ENCODE peak calls at places on chromosomes 1 and 21, in seven cellular contexts. K is upper lobe of left lung; O is HFF-Myc; F is aorta; P is retinal pigment epithelial cell; G is tibial artery; C is naive thymus-derived CD4-positive, alpha-beta T cell. E is an unnamed sample.

GRCh38 chr21:28253378-28253777 is 739.3 kb downstream of the LTN1 start:
- DNase-seq in K (no peak), O (no peak), F (no peak), P (no peak), G (no peak), C (no peak), E (no peak)

GRCh38 chr1:206468571-206468970 is 1.7 kb upstream of the IKBKE start:
- DNase-seq in K (no peak), O (no peak), F (no peak), P (no peak), G (no peak), C (no peak), E (peak)

GRCh38 chr1:51729824-51730284 is 113.0 kb downstream of the OSBPL9 start:
- DNase-seq in K (peak), O (no peak), F (peak), P (no peak), G (no peak), C (no peak), E (no peak)

GRCh38 chr21:15272591-15272990 is 207.8 kb upstream of the NRIP1 start:
- DNase-seq in K (no peak), O (no peak), F (no peak), P (no peak), G (no peak), C (no peak), E (no peak)

GRCh38 chr1:77467741-77468140 is 185.9 kb downstream of the AK5 start:
- DNase-seq in K (no peak), O (no peak), F (no peak), P (no peak), G (no peak), C (no peak), E (no peak)

GRCh38 chr1:17531682-17532487 is 7.6 kb upstream of the ARHGEF10L start:
- DNase-seq in K (no peak), O (no peak), F (peak), P (peak), G (peak), C (no peak), E (peak)

GRCh38 chr1:56933606-56934005 is 32.2 kb downstream of the C8B start:
- DNase-seq in K (no peak), O (no peak), F (no peak), P (no peak), G (no peak), C (no peak), E (no peak)

GRCh38 chr1:47830856-47831255 is 166.3 kb downstream of the TRABD2B start:
- DNase-seq in K (no peak), O (no peak), F (no peak), P (no peak), G (no peak), C (no peak), E (no peak)

GRCh38 chr21:44710756-44711326 is 531 bp downstream of the TSPEAR start:
- DNase-seq in K (peak), O (no peak), F (peak), P (no peak), G (no peak), C (no peak), E (peak)

GRCh38 chr1:181044449-181044966 is 10.7 kb downstream of the MR1 start:
- DNase-seq in K (peak), O (no peak), F (no peak), P (no peak), G (no peak), C (no peak), E (no peak)

GRCh38 chr1:227952374-227953021 is 4.8 kb upstream of the WNT9A start:
- DNase-seq in K (peak), O (no peak), F (peak), P (no peak), G (no peak), C (no peak), E (peak)

GRCh38 chr1:9529190-9529589 is 10.1 kb upstream of the SLC25A33 start:
- DNase-seq in K (no peak), O (no peak), F (no peak), P (no peak), G (no peak), C (no peak), E (no peak)

GRCh38 chr1:67110352-67110751 is 24.4 kb downstream of the C1orf141 start:
- DNase-seq in K (no peak), O (no peak), F (no peak), P (no peak), G (no peak), C (no peak), E (no peak)

GRCh38 chr1:30830537-30830936 is 73.0 kb upstream of the LAPTM5 start:
- DNase-seq in K (peak), O (no peak), F (no peak), P (no peak), G (no peak), C (no peak), E (no peak)

GRCh38 chr1:175013445-175013844 is 9.8 kb downstream of the MRPS14 start:
- DNase-seq in K (no peak), O (no peak), F (no peak), P (no peak), G (no peak), C (no peak), E (no peak)

GRCh38 chr21:22575165-22575584 is 1577.0 kb downstream of the NCAM2 start:
- DNase-seq in K (no peak), O (no peak), F (no peak), P (peak), G (no peak), C (no peak), E (peak)

GRCh38 chr1:5722635-5723157 is 269.5 kb downstream of the NPHP4 start:
- DNase-seq in K (no peak), O (no peak), F (no peak), P (no peak), G (no peak), C (no peak), E (no peak)

GRCh38 chr1:111227434-111227833 is at the start of gene CHI3L2:
- DNase-seq in K (peak), O (no peak), F (no peak), P (no peak), G (peak), C (no peak), E (no peak)

GRCh38 chr1:3577300-3577699 is 34.0 kb downstream of the MEGF6 start:
- DNase-seq in K (peak), O (no peak), F (no peak), P (peak), G (no peak), C (no peak), E (no peak)

GRCh38 chr1:47823016-47823843 is 174.0 kb downstream of the TRABD2B start:
- DNase-seq in K (no peak), O (no peak), F (peak), P (no peak), G (no peak), C (no peak), E (no peak)

GRCh38 chr1:225448146-225448805 is 20.4 kb upstream of the LBR start:
- DNase-seq in K (peak), O (no peak), F (no peak), P (no peak), G (no peak), C (no peak), E (no peak)

GRCh38 chr1:77990629-77991204 is 11.8 kb upstream of the FUBP1 start:
- DNase-seq in K (no peak), O (no peak), F (no peak), P (no peak), G (no peak), C (no peak), E (no peak)

GRCh38 chr21:34635307-34635706 is 20.4 kb upstream of the RCAN1 start:
- DNase-seq in K (no peak), O (no peak), F (no peak), P (no peak), G (no peak), C (no peak), E (peak)

GRCh38 chr21:42513985-42514882 is 582 bp downstream of the SLC37A1 start:
- DNase-seq in K (peak), O (no peak), F (peak), P (no peak), G (peak), C (peak), E (peak)

GRCh38 chr1:43706598-43707190 is 642 bp upstream of the ST3GAL3 start:
- DNase-seq in K (peak), O (no peak), F (no peak), P (no peak), G (no peak), C (peak), E (peak)

GRCh38 chr1:77282866-77283539 is 1.2 kb downstream of the AK5 start:
- DNase-seq in K (no peak), O (no peak), F (peak), P (no peak), G (no peak), C (peak), E (peak)

DNA sequence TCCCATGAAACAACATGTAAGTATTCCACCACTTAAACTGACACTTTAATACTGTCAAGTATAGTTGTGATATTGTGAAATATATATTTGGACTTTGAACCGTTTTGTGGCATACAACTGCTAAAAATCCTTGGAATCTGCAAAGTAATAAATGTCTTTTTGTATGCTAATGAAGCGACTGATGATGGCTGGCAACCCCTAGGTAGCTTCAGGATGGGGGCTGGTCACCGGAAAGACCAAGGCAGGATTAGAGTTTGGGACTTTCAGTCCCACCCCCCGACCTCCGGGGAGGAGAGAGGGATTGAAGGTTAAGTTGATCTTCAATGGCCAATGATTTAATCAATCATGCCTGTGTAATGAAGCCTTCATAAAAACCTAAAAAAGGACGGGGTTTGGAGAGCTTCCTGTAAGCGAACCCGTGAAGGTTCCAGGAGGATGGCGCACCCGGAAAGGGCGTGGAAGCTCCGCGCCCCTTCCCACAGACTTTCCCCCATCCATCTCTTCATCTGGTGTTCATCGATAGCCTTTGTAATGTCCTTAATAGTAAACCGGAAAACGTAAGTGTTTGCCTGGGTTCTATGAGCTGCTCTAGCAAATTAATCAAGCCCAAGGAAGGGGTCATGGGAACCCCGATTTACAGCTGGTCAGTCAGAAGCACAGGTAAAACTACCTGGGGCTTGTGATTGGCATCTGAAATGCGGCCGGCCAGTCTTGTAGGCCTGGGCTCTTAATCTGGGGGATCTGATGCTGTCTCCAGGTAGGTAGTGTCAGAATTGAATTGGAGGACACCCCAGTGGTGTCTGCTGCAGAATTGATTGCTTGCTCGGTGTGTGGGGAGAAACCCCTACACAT is 1.8 kb upstream of the ZNF281 start:
- DNase-seq in K (no peak), O (no peak), F (no peak), P (no peak), G (no peak), C (no peak), E (peak)
- H3K4me3 ChIP-seq in K (no peak), O (no peak), F (no peak), P (peak), G (no peak), C (no peak), E (peak)

GRCh38 chr1:94428441-94428840 is 10.3 kb downstream of the ABCD3 start:
- DNase-seq in K (no peak), O (no peak), F (no peak), P (no peak), G (no peak), C (no peak), E (no peak)

GRCh38 chr1:94422115-94422820 is 4.1 kb downstream of the ABCD3 start:
- DNase-seq in K (no peak), O (no peak), F (no peak), P (no peak), G (no peak), C (no peak), E (no peak)

GRCh38 chr1:94425821-94426484 is 7.8 kb downstream of the ABCD3 start:
- DNase-seq in K (no peak), O (no peak), F (no peak), P (no peak), G (no peak), C (no peak), E (no peak)
- H3K4me3 ChIP-seq in K (peak), O (no peak), F (no peak), P (no peak), G (no peak), C (no peak), E (no peak)

GRCh38 chr1:109252893-109253802 is 3.8 kb downstream of the CELSR2 start:
- DNase-seq in K (no peak), O (no peak), F (peak), P (no peak), G (no peak), C (no peak), E (no peak)
- H3K4me3 ChIP-seq in K (no peak), O (no peak), F (no peak), P (no peak), G (peak), C (no peak), E (no peak)

GRCh38 chr1:236284291-236284711 is 2.5 kb upstream of the ERO1B start:
- DNase-seq in K (no peak), O (no peak), F (no peak), P (no peak), G (no peak), C (peak), E (no peak)

GRCh38 chr1:236281286-236282158 is at the start of gene ERO1B:
- DNase-seq in K (peak), O (peak), F (peak), P (peak), G (peak), C (peak), E (peak)

GRCh38 chr1:236280438-236281285 is 1.1 kb downstream of the ERO1B start:
- DNase-seq in K (peak), O (no peak), F (no peak), P (no peak), G (peak), C (peak), E (peak)

GRCh38 chr1:236282159-236282716 is 480 bp upstream of the ERO1B start:
- DNase-seq in K (no peak), O (no peak), F (no peak), P (no peak), G (peak), C (no peak), E (no peak)

DNA sequence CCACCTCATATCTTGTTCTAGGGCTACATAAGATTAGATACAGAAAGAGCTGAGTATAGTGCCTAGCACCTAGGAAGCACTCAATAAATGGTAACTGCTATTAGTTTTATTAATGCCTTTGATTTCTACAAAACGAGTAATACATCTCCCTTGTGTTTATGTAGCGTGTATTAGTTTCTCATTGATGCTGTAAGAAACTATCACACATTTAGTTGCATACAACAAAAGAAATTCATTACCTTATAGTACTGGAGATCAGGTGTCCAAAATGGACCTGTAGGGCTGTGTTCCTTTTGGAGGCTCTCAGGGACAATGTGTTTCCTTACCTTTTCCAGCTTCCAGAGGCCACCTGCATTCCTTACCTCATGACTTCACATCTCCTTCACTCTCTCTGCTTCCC is 961 bp upstream of the ERO1B start:
- DNase-seq in K (no peak), O (no peak), F (no peak), P (no peak), G (no peak), C (no peak), E (no peak)
- H3K4me3 ChIP-seq in K (peak), O (no peak), F (no peak), P (no peak), G (peak), C (peak), E (peak)

E was measured in H7.